ENCODE peak calls at places on chromosome 1, in five cellular contexts. S is OCI-M1, I is GM12878, V is endothelial cell, O is HEK293T. G is an unnamed sample.

GRCh38 chr1:46112108-46112507 is 20.3 kb downstream of the PIK3R3 start:
- DNase-seq in I (no peak), S (no peak), O (no peak), V (no peak), G (no peak)

GRCh38 chr1:150061632-150062101 is 5.9 kb upstream of the VPS45 start:
- DNase-seq in O (no peak), S (no peak), I (no peak), V (no peak), G (no peak)

GRCh38 chr1:234545512-234546386 is 64.2 kb downstream of the IRF2BP2 start:
- DNase-seq in O (no peak), V (no peak), I (no peak), S (no peak), G (no peak)

GRCh38 chr1:31164291-31164690 is 75.4 kb downstream of the NKAIN1 start:
- DNase-seq in S (no peak), O (no peak), I (no peak), V (no peak), G (no peak)

GRCh38 chr1:97350662-97351061 is 570.2 kb downstream of the DPYD start:
- DNase-seq in V (no peak), O (no peak), I (no peak), S (no peak), G (no peak)

GRCh38 chr1:1842360-1843146 is 48.3 kb downstream of the GNB1 start:
- DNase-seq in V (no peak), O (no peak), I (no peak), S (no peak), G (no peak)

GRCh38 chr1:221557024-221557423 is 184.9 kb downstream of the DUSP10 start:
- DNase-seq in I (no peak), V (no peak), S (no peak), O (no peak), G (no peak)

GRCh38 chr1:173161510-173162221 is 45.5 kb downstream of the TNFSF4 start:
- DNase-seq in O (no peak), I (no peak), V (no peak), S (no peak), G (no peak)

GRCh38 chr1:222579316-222579715 is 10.4 kb downstream of the TAF1A start:
- DNase-seq in V (no peak), I (no peak), O (no peak), S (no peak), G (no peak)